ENCODE peak calls at places on chromosomes 13 and 19, in ten cellular contexts. One of them, this sample, is unnamed.
A peak's percentile ranks its signal among the peaks of the same experiment; 100 is the strongest.

GRCh38 chr19:49132974-49133609 is 13.7 kb downstream of the PPFIA3 start:
- DNase-seq in heart right ventricle: no peak
- DNase-seq in mesothelial cell of epicardium: no peak
- DNase-seq in adrenal gland: no peak
- DNase-seq in cardiac fibroblast: no peak
- DNase-seq in BJ: no peak
- DNase-seq in IMR-90: no peak
- DNase-seq in kidney epithelial cell: no peak
- DNase-seq in esophagus squamous epithelium: no peak
- DNase-seq in HL-60: no peak
- DNase-seq in this sample: no peak

GRCh38 chr19:46840157-46840942 is 10.3 kb downstream of the AP2S1 start:
- DNase-seq in BJ: no peak
- DNase-seq in mesothelial cell of epicardium: peak; percentile 68
- DNase-seq in kidney epithelial cell: no peak
- DNase-seq in esophagus squamous epithelium: no peak
- DNase-seq in cardiac fibroblast: peak; percentile 79
- DNase-seq in heart right ventricle: no peak
- DNase-seq in IMR-90: peak; percentile 70
- DNase-seq in adrenal gland: peak; percentile 73
- DNase-seq in HL-60: peak; percentile 30
- DNase-seq in this sample: peak; percentile 66

GRCh38 chr19:52664461-52664860 is 26.3 kb upstream of the ZNF83 start:
- DNase-seq in adrenal gland: no peak
- DNase-seq in BJ: no peak
- DNase-seq in cardiac fibroblast: no peak
- DNase-seq in HL-60: no peak
- DNase-seq in kidney epithelial cell: no peak
- DNase-seq in heart right ventricle: no peak
- DNase-seq in esophagus squamous epithelium: no peak
- DNase-seq in mesothelial cell of epicardium: no peak
- DNase-seq in IMR-90: no peak
- DNase-seq in this sample: no peak

GRCh38 chr13:79519252-79519651 is 38.3 kb downstream of the NDFIP2 start:
- DNase-seq in cardiac fibroblast: peak; percentile 68
- DNase-seq in HL-60: no peak
- DNase-seq in adrenal gland: no peak
- DNase-seq in mesothelial cell of epicardium: no peak
- DNase-seq in heart right ventricle: no peak
- DNase-seq in kidney epithelial cell: no peak
- DNase-seq in IMR-90: peak; percentile 46
- DNase-seq in esophagus squamous epithelium: no peak
- DNase-seq in BJ: no peak
- DNase-seq in this sample: peak; percentile 11

GRCh38 chr13:47672245-47672975 is 328.7 kb downstream of the SUCLA2 start:
- DNase-seq in adrenal gland: no peak
- DNase-seq in BJ: no peak
- DNase-seq in cardiac fibroblast: peak; percentile 2
- DNase-seq in IMR-90: no peak
- DNase-seq in kidney epithelial cell: no peak
- DNase-seq in heart right ventricle: no peak
- DNase-seq in esophagus squamous epithelium: no peak
- DNase-seq in HL-60: no peak
- DNase-seq in mesothelial cell of epicardium: no peak
- DNase-seq in this sample: peak; percentile 65

GRCh38 chr13:91238036-91238435 is 109.5 kb upstream of the MIR17HG start:
- DNase-seq in esophagus squamous epithelium: no peak
- DNase-seq in cardiac fibroblast: no peak
- DNase-seq in kidney epithelial cell: no peak
- DNase-seq in adrenal gland: no peak
- DNase-seq in BJ: no peak
- DNase-seq in HL-60: no peak
- DNase-seq in heart right ventricle: no peak
- DNase-seq in IMR-90: no peak
- DNase-seq in mesothelial cell of epicardium: no peak
- DNase-seq in this sample: no peak

GRCh38 chr19:48630289-48631036 is 6.7 kb downstream of the DBP start:
- DNase-seq in kidney epithelial cell: no peak
- DNase-seq in mesothelial cell of epicardium: peak; percentile 61
- DNase-seq in heart right ventricle: peak; percentile 78
- DNase-seq in esophagus squamous epithelium: no peak
- DNase-seq in BJ: no peak
- DNase-seq in adrenal gland: peak; percentile 94
- DNase-seq in HL-60: no peak
- DNase-seq in IMR-90: no peak
- DNase-seq in cardiac fibroblast: peak; percentile 58
- DNase-seq in this sample: no peak

GRCh38 chr19:15394426-15394825 is 14.8 kb upstream of the AKAP8 start:
- DNase-seq in heart right ventricle: no peak
- DNase-seq in adrenal gland: no peak
- DNase-seq in esophagus squamous epithelium: no peak
- DNase-seq in IMR-90: no peak
- DNase-seq in HL-60: no peak
- DNase-seq in BJ: no peak
- DNase-seq in kidney epithelial cell: no peak
- DNase-seq in mesothelial cell of epicardium: no peak
- DNase-seq in cardiac fibroblast: no peak
- DNase-seq in this sample: no peak

GRCh38 chr19:46850228-46851203 is at the start of gene AP2S1:
- DNase-seq in kidney epithelial cell: peak; percentile 98
- DNase-seq in adrenal gland: peak; percentile 99
- DNase-seq in IMR-90: peak; percentile 99
- DNase-seq in BJ: peak; percentile 98
- DNase-seq in mesothelial cell of epicardium: peak; percentile 93
- DNase-seq in heart right ventricle: peak; percentile 98
- DNase-seq in cardiac fibroblast: peak; percentile 100
- DNase-seq in esophagus squamous epithelium: peak; percentile 89
- DNase-seq in HL-60: peak; percentile 98
- DNase-seq in this sample: peak; percentile 99

GRCh38 chr19:9205506-9206113 is 13.8 kb downstream of the OR7D4 start:
- DNase-seq in kidney epithelial cell: no peak
- DNase-seq in BJ: peak; percentile 2
- DNase-seq in HL-60: peak; percentile 55
- DNase-seq in IMR-90: peak; percentile 54
- DNase-seq in mesothelial cell of epicardium: peak; percentile 64
- DNase-seq in adrenal gland: peak; percentile 86
- DNase-seq in esophagus squamous epithelium: no peak
- DNase-seq in cardiac fibroblast: peak; percentile 77
- DNase-seq in heart right ventricle: peak; percentile 64
- DNase-seq in this sample: peak; percentile 59

GRCh38 chr19:54383330-54383729 is 18.6 kb upstream of the LAIR1 start:
- DNase-seq in HL-60: no peak
- DNase-seq in esophagus squamous epithelium: no peak
- DNase-seq in adrenal gland: no peak
- DNase-seq in mesothelial cell of epicardium: no peak
- DNase-seq in IMR-90: no peak
- DNase-seq in cardiac fibroblast: no peak
- DNase-seq in kidney epithelial cell: no peak
- DNase-seq in heart right ventricle: no peak
- DNase-seq in BJ: no peak
- DNase-seq in this sample: no peak

GRCh38 chr19:55188620-55189019 is 8.5 kb upstream of the SYT5 start:
- DNase-seq in IMR-90: no peak
- DNase-seq in adrenal gland: no peak
- DNase-seq in BJ: no peak
- DNase-seq in kidney epithelial cell: no peak
- DNase-seq in heart right ventricle: no peak
- DNase-seq in HL-60: no peak
- DNase-seq in esophagus squamous epithelium: no peak
- DNase-seq in mesothelial cell of epicardium: no peak
- DNase-seq in cardiac fibroblast: peak; percentile 26
- DNase-seq in this sample: no peak

GRCh38 chr13:98510156-98510509 is 66.8 kb downstream of the STK24 start:
- DNase-seq in BJ: no peak
- DNase-seq in cardiac fibroblast: no peak
- DNase-seq in mesothelial cell of epicardium: no peak
- DNase-seq in adrenal gland: no peak
- DNase-seq in HL-60: no peak
- DNase-seq in IMR-90: no peak
- DNase-seq in kidney epithelial cell: no peak
- DNase-seq in esophagus squamous epithelium: no peak
- DNase-seq in heart right ventricle: no peak
- DNase-seq in this sample: no peak

DNA sequence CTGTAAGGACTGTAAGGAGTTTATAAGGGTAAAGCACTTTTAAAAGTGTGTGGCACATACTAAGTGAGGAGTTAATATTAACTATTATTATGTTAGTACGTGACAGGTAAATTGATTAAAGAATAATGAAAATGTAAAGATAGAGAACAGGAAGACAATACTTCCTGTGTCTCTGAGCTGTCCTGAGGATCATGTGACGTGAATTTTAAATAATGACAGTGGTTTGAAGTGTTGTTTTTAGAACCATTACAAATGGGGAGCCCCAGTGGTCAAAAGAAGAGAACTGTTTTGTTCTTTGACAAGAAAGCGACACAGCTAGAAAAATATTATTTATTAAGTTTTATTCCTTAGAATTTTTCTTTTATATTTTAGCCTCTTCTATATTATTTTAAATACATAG is 241.2 kb upstream of the STARD13 start:
- DNase-seq in IMR-90: no peak
- DNase-seq in cardiac fibroblast: no peak
- DNase-seq in heart right ventricle: no peak
- DNase-seq in kidney epithelial cell: no peak
- DNase-seq in mesothelial cell of epicardium: no peak
- DNase-seq in esophagus squamous epithelium: no peak
- DNase-seq in HL-60: no peak
- DNase-seq in BJ: no peak
- DNase-seq in adrenal gland: no peak
- DNase-seq in this sample: no peak
- TF ChIP-seq CTCF in IMR-90: no peak
- TF ChIP-seq CTCF in cardiac fibroblast: no peak
- TF ChIP-seq CTCF in heart right ventricle: no peak
- TF ChIP-seq CTCF in kidney epithelial cell: no peak
- TF ChIP-seq CTCF in mesothelial cell of epicardium: no peak
- TF ChIP-seq CTCF in esophagus squamous epithelium: no peak
- TF ChIP-seq CTCF in HL-60: no peak
- TF ChIP-seq CTCF in BJ: no peak
- TF ChIP-seq CTCF in adrenal gland: no peak
- TF ChIP-seq CTCF in this sample: no peak

GRCh38 chr13:55302568-55302967 is 1838.2 kb upstream of the PRR20A start:
- DNase-seq in BJ: no peak
- DNase-seq in IMR-90: no peak
- DNase-seq in adrenal gland: no peak
- DNase-seq in kidney epithelial cell: no peak
- DNase-seq in cardiac fibroblast: no peak
- DNase-seq in esophagus squamous epithelium: no peak
- DNase-seq in heart right ventricle: no peak
- DNase-seq in HL-60: no peak
- DNase-seq in mesothelial cell of epicardium: no peak
- DNase-seq in this sample: no peak

GRCh38 chr13:55298201-55298600 is 1842.5 kb upstream of the PRR20A start:
- DNase-seq in heart right ventricle: no peak
- DNase-seq in BJ: no peak
- DNase-seq in esophagus squamous epithelium: no peak
- DNase-seq in cardiac fibroblast: no peak
- DNase-seq in IMR-90: no peak
- DNase-seq in mesothelial cell of epicardium: no peak
- DNase-seq in kidney epithelial cell: no peak
- DNase-seq in adrenal gland: no peak
- DNase-seq in HL-60: no peak
- DNase-seq in this sample: no peak
- TF ChIP-seq CTCF in heart right ventricle: no peak
- TF ChIP-seq CTCF in BJ: no peak
- TF ChIP-seq CTCF in esophagus squamous epithelium: no peak
- TF ChIP-seq CTCF in cardiac fibroblast: no peak
- TF ChIP-seq CTCF in IMR-90: no peak
- TF ChIP-seq CTCF in mesothelial cell of epicardium: no peak
- TF ChIP-seq CTCF in kidney epithelial cell: no peak
- TF ChIP-seq CTCF in adrenal gland: no peak
- TF ChIP-seq CTCF in HL-60: no peak
- TF ChIP-seq CTCF in this sample: no peak

GRCh38 chr19:11323601-11324078 is 15.8 kb downstream of the RAB3D start:
- DNase-seq in BJ: no peak
- DNase-seq in heart right ventricle: no peak
- DNase-seq in esophagus squamous epithelium: no peak
- DNase-seq in mesothelial cell of epicardium: no peak
- DNase-seq in adrenal gland: no peak
- DNase-seq in HL-60: no peak
- DNase-seq in IMR-90: no peak
- DNase-seq in cardiac fibroblast: no peak
- DNase-seq in kidney epithelial cell: no peak
- DNase-seq in this sample: no peak
- TF ChIP-seq CTCF in BJ: peak; percentile 25
- TF ChIP-seq CTCF in heart right ventricle: no peak
- TF ChIP-seq CTCF in esophagus squamous epithelium: no peak
- TF ChIP-seq CTCF in mesothelial cell of epicardium: no peak
- TF ChIP-seq CTCF in adrenal gland: no peak
- TF ChIP-seq CTCF in HL-60: no peak
- TF ChIP-seq CTCF in IMR-90: no peak
- TF ChIP-seq CTCF in cardiac fibroblast: no peak
- TF ChIP-seq CTCF in kidney epithelial cell: no peak
- TF ChIP-seq CTCF in this sample: no peak

GRCh38 chr13:30577381-30577780 is 40.3 kb upstream of the USPL1 start:
- DNase-seq in BJ: peak; percentile 65
- DNase-seq in cardiac fibroblast: peak; percentile 93
- DNase-seq in IMR-90: peak; percentile 95
- DNase-seq in HL-60: peak; percentile 71
- DNase-seq in adrenal gland: peak; percentile 69
- DNase-seq in kidney epithelial cell: peak; percentile 76
- DNase-seq in heart right ventricle: no peak
- DNase-seq in esophagus squamous epithelium: no peak
- DNase-seq in mesothelial cell of epicardium: no peak
- DNase-seq in this sample: peak; percentile 90

GRCh38 chr13:30567072-30567471 is 50.6 kb upstream of the USPL1 start:
- DNase-seq in heart right ventricle: no peak
- DNase-seq in esophagus squamous epithelium: no peak
- DNase-seq in IMR-90: no peak
- DNase-seq in HL-60: no peak
- DNase-seq in mesothelial cell of epicardium: no peak
- DNase-seq in BJ: no peak
- DNase-seq in adrenal gland: no peak
- DNase-seq in cardiac fibroblast: no peak
- DNase-seq in kidney epithelial cell: no peak
- DNase-seq in this sample: peak; percentile 13

GRCh38 chr13:30569901-30570576 is 47.7 kb upstream of the USPL1 start:
- DNase-seq in HL-60: peak; percentile 32
- DNase-seq in IMR-90: peak; percentile 99
- DNase-seq in mesothelial cell of epicardium: no peak
- DNase-seq in kidney epithelial cell: peak; percentile 90
- DNase-seq in adrenal gland: peak; percentile 78
- DNase-seq in BJ: peak; percentile 90
- DNase-seq in heart right ventricle: peak; percentile 8
- DNase-seq in cardiac fibroblast: peak; percentile 96
- DNase-seq in esophagus squamous epithelium: no peak
- DNase-seq in this sample: peak; percentile 94

GRCh38 chr13:30576528-30576927 is 41.2 kb upstream of the USPL1 start:
- DNase-seq in BJ: no peak
- DNase-seq in kidney epithelial cell: no peak
- DNase-seq in mesothelial cell of epicardium: no peak
- DNase-seq in adrenal gland: peak; percentile 80
- DNase-seq in cardiac fibroblast: peak; percentile 46
- DNase-seq in IMR-90: peak; percentile 59
- DNase-seq in esophagus squamous epithelium: no peak
- DNase-seq in HL-60: peak; percentile 25
- DNase-seq in heart right ventricle: peak; percentile 42
- DNase-seq in this sample: no peak

DNA sequence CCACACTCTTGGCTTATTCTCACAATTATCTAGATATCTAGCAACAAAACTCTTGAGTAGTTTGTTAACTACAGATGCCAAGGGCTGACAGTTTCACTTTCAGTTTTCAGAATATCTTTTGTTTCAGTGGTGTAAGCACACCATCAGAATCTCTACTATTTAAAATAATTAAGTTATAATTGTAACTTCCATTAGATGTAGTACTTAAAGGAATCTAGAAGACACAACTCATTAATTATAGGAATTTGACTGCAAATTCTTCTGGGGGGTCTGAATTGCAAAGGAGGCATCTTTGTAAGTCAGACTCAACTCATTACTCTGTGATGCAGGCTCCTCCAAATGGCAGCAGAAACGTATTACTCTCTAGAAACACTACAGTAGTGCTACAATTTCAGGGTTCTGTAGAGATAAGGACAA is 44.9 kb upstream of the USPL1 start:
- DNase-seq in adrenal gland: no peak
- DNase-seq in HL-60: peak; percentile 45
- DNase-seq in IMR-90: peak; percentile 57
- DNase-seq in esophagus squamous epithelium: no peak
- DNase-seq in cardiac fibroblast: peak; percentile 72
- DNase-seq in kidney epithelial cell: no peak
- DNase-seq in BJ: no peak
- DNase-seq in mesothelial cell of epicardium: no peak
- DNase-seq in heart right ventricle: peak; percentile 42
- DNase-seq in this sample: peak; percentile 54
- TF ChIP-seq CTCF in adrenal gland: peak; percentile 25
- TF ChIP-seq CTCF in HL-60: no peak
- TF ChIP-seq CTCF in IMR-90: peak; percentile 49
- TF ChIP-seq CTCF in esophagus squamous epithelium: no peak
- TF ChIP-seq CTCF in cardiac fibroblast: peak; percentile 22
- TF ChIP-seq CTCF in kidney epithelial cell: peak; percentile 40
- TF ChIP-seq CTCF in BJ: peak; percentile 32
- TF ChIP-seq CTCF in mesothelial cell of epicardium: no peak
- TF ChIP-seq CTCF in heart right ventricle: no peak
- TF ChIP-seq CTCF in this sample: peak; percentile 53

This sample was measured in AG10803.